ENCODE peak calls at places on chromosome 14, in six cellular contexts. One of them, this sample, is unnamed.

GRCh38 chr14:46985529-46986137 is 334.1 kb upstream of the RPL10L start:
- DNase-seq in GM23248: no peak
- DNase-seq in CD8-positive, alpha-beta memory T cell: no peak
- DNase-seq in psoas muscle: no peak
- DNase-seq in heart left ventricle: no peak
- DNase-seq in ovary: no peak
- DNase-seq in this sample: no peak

GRCh38 chr14:32364941-32365340 is 35.8 kb downstream of the AKAP6 start:
- DNase-seq in psoas muscle: no peak
- DNase-seq in ovary: no peak
- DNase-seq in heart left ventricle: no peak
- DNase-seq in GM23248: peak; percentile 41
- DNase-seq in CD8-positive, alpha-beta memory T cell: no peak
- DNase-seq in this sample: no peak

GRCh38 chr14:56005580-56006053 is 112.6 kb upstream of the PELI2 start:
- DNase-seq in heart left ventricle: no peak
- DNase-seq in psoas muscle: no peak
- DNase-seq in GM23248: peak; percentile 63
- DNase-seq in CD8-positive, alpha-beta memory T cell: no peak
- DNase-seq in ovary: peak; percentile 61
- DNase-seq in this sample: peak; percentile 16

GRCh38 chr14:50928002-50928635 is 16.2 kb downstream of the PYGL start:
- DNase-seq in CD8-positive, alpha-beta memory T cell: no peak
- DNase-seq in ovary: no peak
- DNase-seq in GM23248: peak; percentile 97
- DNase-seq in heart left ventricle: no peak
- DNase-seq in psoas muscle: peak; percentile 47
- DNase-seq in this sample: no peak

GRCh38 chr14:54922598-54922997 is 20.0 kb upstream of the GCH1 start:
- DNase-seq in CD8-positive, alpha-beta memory T cell: no peak
- DNase-seq in ovary: no peak
- DNase-seq in heart left ventricle: no peak
- DNase-seq in psoas muscle: no peak
- DNase-seq in GM23248: no peak
- DNase-seq in this sample: no peak

GRCh38 chr14:39431416-39432178 is 636 bp downstream of the FBXO33 start:
- DNase-seq in heart left ventricle: peak; percentile 54
- DNase-seq in GM23248: peak; percentile 78
- DNase-seq in psoas muscle: peak; percentile 70
- DNase-seq in CD8-positive, alpha-beta memory T cell: peak; percentile 71
- DNase-seq in ovary: peak; percentile 66
- DNase-seq in this sample: peak; percentile 77

GRCh38 chr14:99899578-99900178 is 106.5 kb downstream of the EML1 start:
- DNase-seq in psoas muscle: no peak
- DNase-seq in ovary: no peak
- DNase-seq in heart left ventricle: no peak
- DNase-seq in CD8-positive, alpha-beta memory T cell: no peak
- DNase-seq in GM23248: peak; percentile 47
- DNase-seq in this sample: no peak

GRCh38 chr14:78286210-78286609 is 116.0 kb downstream of the NRXN3 start:
- DNase-seq in GM23248: no peak
- DNase-seq in CD8-positive, alpha-beta memory T cell: no peak
- DNase-seq in psoas muscle: no peak
- DNase-seq in heart left ventricle: no peak
- DNase-seq in ovary: no peak
- DNase-seq in this sample: no peak

GRCh38 chr14:91381801-91382670 is 35.6 kb downstream of the CCDC88C start:
- DNase-seq in CD8-positive, alpha-beta memory T cell: no peak
- DNase-seq in heart left ventricle: peak; percentile 6
- DNase-seq in psoas muscle: no peak
- DNase-seq in ovary: no peak
- DNase-seq in GM23248: no peak
- DNase-seq in this sample: no peak

GRCh38 chr14:26597136-26598080 is at the start of gene NOVA1:
- DNase-seq in psoas muscle: peak; percentile 53
- DNase-seq in GM23248: peak; percentile 77
- DNase-seq in CD8-positive, alpha-beta memory T cell: no peak
- DNase-seq in ovary: peak; percentile 59
- DNase-seq in heart left ventricle: peak; percentile 18
- DNase-seq in this sample: peak; percentile 29

GRCh38 chr14:24179961-24180726 is 8.3 kb downstream of the REC8 start:
- DNase-seq in heart left ventricle: peak; percentile 64
- DNase-seq in CD8-positive, alpha-beta memory T cell: no peak
- DNase-seq in GM23248: peak; percentile 92
- DNase-seq in psoas muscle: peak; percentile 43
- DNase-seq in ovary: no peak
- DNase-seq in this sample: peak; percentile 37

GRCh38 chr14:84144166-84144565 is 1385.8 kb upstream of the FLRT2 start:
- DNase-seq in heart left ventricle: no peak
- DNase-seq in ovary: no peak
- DNase-seq in psoas muscle: no peak
- DNase-seq in CD8-positive, alpha-beta memory T cell: no peak
- DNase-seq in GM23248: no peak
- DNase-seq in this sample: no peak

GRCh38 chr14:73752297-73752992 is 38.3 kb upstream of the PNMA1 start:
- DNase-seq in CD8-positive, alpha-beta memory T cell: peak; percentile 76
- DNase-seq in psoas muscle: peak; percentile 82
- DNase-seq in ovary: peak; percentile 66
- DNase-seq in heart left ventricle: peak; percentile 91
- DNase-seq in GM23248: peak; percentile 60
- DNase-seq in this sample: peak; percentile 60

GRCh38 chr14:76922599-76922998 is 96.4 kb downstream of the LRRC74A start:
- DNase-seq in CD8-positive, alpha-beta memory T cell: no peak
- DNase-seq in psoas muscle: no peak
- DNase-seq in ovary: no peak
- DNase-seq in GM23248: no peak
- DNase-seq in heart left ventricle: no peak
- DNase-seq in this sample: no peak

GRCh38 chr14:72855913-72856312 is 38.0 kb downstream of the DPF3 start:
- DNase-seq in CD8-positive, alpha-beta memory T cell: no peak
- DNase-seq in psoas muscle: no peak
- DNase-seq in ovary: no peak
- DNase-seq in heart left ventricle: no peak
- DNase-seq in GM23248: peak; percentile 78
- DNase-seq in this sample: no peak

GRCh38 chr14:99062216-99062615 is 209.8 kb downstream of the BCL11B start:
- DNase-seq in heart left ventricle: no peak
- DNase-seq in ovary: no peak
- DNase-seq in CD8-positive, alpha-beta memory T cell: no peak
- DNase-seq in psoas muscle: no peak
- DNase-seq in GM23248: no peak
- DNase-seq in this sample: no peak

GRCh38 chr14:63773504-63773903 is 45.6 kb upstream of the SGPP1 start:
- DNase-seq in psoas muscle: no peak
- DNase-seq in heart left ventricle: no peak
- DNase-seq in GM23248: no peak
- DNase-seq in CD8-positive, alpha-beta memory T cell: no peak
- DNase-seq in ovary: no peak
- DNase-seq in this sample: no peak

GRCh38 chr14:99426265-99426664 is 54.4 kb downstream of the SETD3 start:
- DNase-seq in heart left ventricle: no peak
- DNase-seq in CD8-positive, alpha-beta memory T cell: no peak
- DNase-seq in psoas muscle: no peak
- DNase-seq in ovary: no peak
- DNase-seq in GM23248: no peak
- DNase-seq in this sample: no peak

GRCh38 chr14:93155667-93156066 is 29.0 kb downstream of the MOAP1 start:
- DNase-seq in ovary: no peak
- DNase-seq in heart left ventricle: no peak
- DNase-seq in psoas muscle: no peak
- DNase-seq in GM23248: no peak
- DNase-seq in CD8-positive, alpha-beta memory T cell: no peak
- DNase-seq in this sample: no peak

GRCh38 chr14:51085007-51085406 is 9.9 kb downstream of the TRIM9 start:
- DNase-seq in heart left ventricle: no peak
- DNase-seq in GM23248: no peak
- DNase-seq in CD8-positive, alpha-beta memory T cell: no peak
- DNase-seq in ovary: no peak
- DNase-seq in psoas muscle: no peak
- DNase-seq in this sample: no peak

GRCh38 chr14:92154283-92154942 is 32.6 kb downstream of the CPSF2 start:
- DNase-seq in ovary: no peak
- DNase-seq in GM23248: peak; percentile 57
- DNase-seq in psoas muscle: no peak
- DNase-seq in heart left ventricle: no peak
- DNase-seq in CD8-positive, alpha-beta memory T cell: no peak
- DNase-seq in this sample: no peak

GRCh38 chr14:68466491-68466977 is 326.3 kb downstream of the ZFP36L1 start:
- DNase-seq in heart left ventricle: peak; percentile 29
- DNase-seq in psoas muscle: no peak
- DNase-seq in CD8-positive, alpha-beta memory T cell: no peak
- DNase-seq in ovary: no peak
- DNase-seq in GM23248: peak; percentile 92
- DNase-seq in this sample: peak; percentile 60

GRCh38 chr14:64729386-64730060 is 25.3 kb downstream of the PLEKHG3 start:
- DNase-seq in CD8-positive, alpha-beta memory T cell: no peak
- DNase-seq in GM23248: no peak
- DNase-seq in ovary: no peak
- DNase-seq in heart left ventricle: peak; percentile 81
- DNase-seq in psoas muscle: peak; percentile 75
- DNase-seq in this sample: no peak

GRCh38 chr14:36091096-36091495 is 85.4 kb downstream of the PTCSC3 start:
- DNase-seq in psoas muscle: no peak
- DNase-seq in ovary: no peak
- DNase-seq in CD8-positive, alpha-beta memory T cell: no peak
- DNase-seq in GM23248: peak; percentile 95
- DNase-seq in heart left ventricle: no peak
- DNase-seq in this sample: peak; percentile 22

GRCh38 chr14:37170237-37170636 is 2.2 kb downstream of the SLC25A21 start:
- DNase-seq in ovary: no peak
- DNase-seq in heart left ventricle: no peak
- DNase-seq in CD8-positive, alpha-beta memory T cell: no peak
- DNase-seq in psoas muscle: no peak
- DNase-seq in GM23248: no peak
- DNase-seq in this sample: no peak

GRCh38 chr14:96501383-96501745 is 818 bp upstream of the PAPOLA start:
- DNase-seq in GM23248: no peak
- DNase-seq in psoas muscle: no peak
- DNase-seq in ovary: no peak
- DNase-seq in heart left ventricle: no peak
- DNase-seq in CD8-positive, alpha-beta memory T cell: no peak
- DNase-seq in this sample: no peak

GRCh38 chr14:83777516-83777915 is 1752.4 kb upstream of the FLRT2 start:
- DNase-seq in heart left ventricle: no peak
- DNase-seq in psoas muscle: no peak
- DNase-seq in ovary: no peak
- DNase-seq in CD8-positive, alpha-beta memory T cell: no peak
- DNase-seq in GM23248: no peak
- DNase-seq in this sample: no peak

GRCh38 chr14:75832621-75833297 is 149.0 kb downstream of the TGFB3 start:
- DNase-seq in GM23248: peak; percentile 70
- DNase-seq in ovary: peak; percentile 20
- DNase-seq in CD8-positive, alpha-beta memory T cell: no peak
- DNase-seq in heart left ventricle: no peak
- DNase-seq in psoas muscle: no peak
- DNase-seq in this sample: no peak

GRCh38 chr14:75542585-75543091 is 20.4 kb downstream of the BATF start:
- DNase-seq in heart left ventricle: peak; percentile 67
- DNase-seq in CD8-positive, alpha-beta memory T cell: peak; percentile 84
- DNase-seq in psoas muscle: peak; percentile 77
- DNase-seq in GM23248: peak; percentile 38
- DNase-seq in ovary: no peak
- DNase-seq in this sample: peak; percentile 85

GRCh38 chr14:101835166-101835557 is 73.7 kb downstream of the PPP2R5C start:
- DNase-seq in CD8-positive, alpha-beta memory T cell: no peak
- DNase-seq in heart left ventricle: no peak
- DNase-seq in ovary: no peak
- DNase-seq in psoas muscle: no peak
- DNase-seq in GM23248: peak; percentile 41
- DNase-seq in this sample: no peak

GRCh38 chr14:63394432-63394831 is 75.7 kb upstream of the GPHB5 start:
- DNase-seq in ovary: no peak
- DNase-seq in psoas muscle: no peak
- DNase-seq in CD8-positive, alpha-beta memory T cell: no peak
- DNase-seq in GM23248: no peak
- DNase-seq in heart left ventricle: no peak
- DNase-seq in this sample: no peak

GRCh38 chr14:69772082-69773017 is 5.4 kb downstream of the SRSF5 start:
- DNase-seq in psoas muscle: no peak
- DNase-seq in GM23248: no peak
- DNase-seq in heart left ventricle: no peak
- DNase-seq in CD8-positive, alpha-beta memory T cell: no peak
- DNase-seq in ovary: no peak
- DNase-seq in this sample: no peak
- H3K4me1 ChIP-seq in psoas muscle: peaks cover 52% of the 10 kb centered on the region
- H3K4me1 ChIP-seq in GM23248: peaks cover 19% of the 10 kb centered on the region
- H3K4me1 ChIP-seq in heart left ventricle: peaks cover 25% of the 10 kb centered on the region
- H3K4me1 ChIP-seq in CD8-positive, alpha-beta memory T cell: peaks cover 61% of the 10 kb centered on the region
- H3K4me1 ChIP-seq in ovary: peaks cover 14% of the 10 kb centered on the region
- H3K4me1 ChIP-seq in this sample: peaks cover 7% of the 10 kb centered on the region

DNA sequence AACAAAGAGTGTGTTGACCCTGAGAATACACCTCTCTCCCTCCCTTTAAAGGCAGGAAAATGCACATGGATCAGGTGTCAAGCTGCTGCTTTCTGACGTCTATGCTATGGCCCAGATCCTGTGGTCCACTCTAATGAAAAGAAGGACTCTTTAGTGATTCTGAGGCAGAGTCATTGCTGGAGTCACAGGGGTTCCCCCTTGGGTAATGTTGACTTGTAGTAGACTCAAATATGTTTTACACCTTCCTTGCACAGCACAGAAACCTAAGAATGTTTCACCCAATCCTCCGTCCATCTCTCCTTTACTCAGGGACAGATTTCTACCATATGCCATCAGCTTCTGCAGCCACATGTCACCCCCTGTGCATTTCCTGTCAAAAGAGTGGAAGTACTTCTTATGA is 525.4 kb downstream of the TMEM121 start:
- DNase-seq in GM23248: no peak
- DNase-seq in ovary: no peak
- DNase-seq in heart left ventricle: no peak
- DNase-seq in psoas muscle: no peak
- DNase-seq in CD8-positive, alpha-beta memory T cell: no peak
- DNase-seq in this sample: no peak
- H3K9me3 ChIP-seq in GM23248: no peaks in the 10 kb centered on the region
- H3K9me3 ChIP-seq in ovary: no peaks in the 10 kb centered on the region
- H3K9me3 ChIP-seq in heart left ventricle: no peaks in the 10 kb centered on the region
- H3K9me3 ChIP-seq in psoas muscle: no peaks in the 10 kb centered on the region
- H3K9me3 ChIP-seq in CD8-positive, alpha-beta memory T cell: no peaks in the 10 kb centered on the region
- H3K9me3 ChIP-seq in this sample: no peaks in the 10 kb centered on the region

GRCh38 chr14:95475540-95476240 is 40.8 kb downstream of the SYNE3 start:
- DNase-seq in heart left ventricle: no peak
- DNase-seq in psoas muscle: peak; percentile 52
- DNase-seq in CD8-positive, alpha-beta memory T cell: no peak
- DNase-seq in ovary: no peak
- DNase-seq in GM23248: no peak
- DNase-seq in this sample: no peak
- H3K4me3 ChIP-seq in heart left ventricle: no peak overlapping the region
- H3K4me3 ChIP-seq in psoas muscle: no peak overlapping the region
- H3K4me3 ChIP-seq in CD8-positive, alpha-beta memory T cell: no peak overlapping the region
- H3K4me3 ChIP-seq in ovary: no peak overlapping the region
- H3K4me3 ChIP-seq in GM23248: no peak overlapping the region
- H3K4me3 ChIP-seq in this sample: no peak overlapping the region

DNA sequence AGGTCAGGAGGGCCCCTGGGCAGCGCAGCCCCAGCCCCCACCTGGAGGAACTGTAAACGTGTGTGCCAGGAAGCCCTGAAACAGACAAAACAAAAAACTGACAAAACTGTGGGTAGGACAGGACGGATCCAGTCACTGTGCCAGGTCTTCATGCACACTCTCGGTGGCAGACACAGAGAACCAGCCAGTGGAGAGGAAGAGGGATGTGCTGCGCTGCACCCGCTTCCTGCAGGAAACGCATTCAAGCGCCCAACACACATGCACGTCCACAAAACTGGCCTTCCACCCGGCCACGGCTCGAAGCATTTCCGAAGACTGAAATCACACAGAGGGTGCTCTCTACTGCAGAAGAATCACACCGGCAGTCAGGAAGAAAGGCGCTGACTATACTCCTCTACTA is 16.9 kb downstream of the BRF1 start:
- DNase-seq in heart left ventricle: no peak
- DNase-seq in ovary: no peak
- DNase-seq in psoas muscle: no peak
- DNase-seq in GM23248: no peak
- DNase-seq in CD8-positive, alpha-beta memory T cell: no peak
- DNase-seq in this sample: no peak
- H3K4me1 ChIP-seq in heart left ventricle: no peaks in the 10 kb centered on the region
- H3K4me1 ChIP-seq in ovary: peaks cover 2% of the 10 kb centered on the region
- H3K4me1 ChIP-seq in psoas muscle: peaks cover 19% of the 10 kb centered on the region
- H3K4me1 ChIP-seq in GM23248: no peaks in the 10 kb centered on the region
- H3K4me1 ChIP-seq in CD8-positive, alpha-beta memory T cell: peaks cover 12% of the 10 kb centered on the region
- H3K4me1 ChIP-seq in this sample: no peaks in the 10 kb centered on the region